ENCODE peak calls at places on chromosomes 3 and 15, in eight cellular contexts. One of them, this sample, is unnamed. For H3K4me1, the result is how much of the 10 kb centered on the place peaks cover.

GRCh38 chr15:91871797-91872196 is 18.3 kb downstream of the SLCO3A1 start:
- DNase-seq in thoracic aorta: no peak
- DNase-seq in mesendoderm: no peak
- DNase-seq in tibial nerve: no peak
- DNase-seq in OCI-LY7: no peak
- DNase-seq in left ventricle myocardium inferior: no peak
- DNase-seq in A549: no peak
- DNase-seq in colonic mucosa: no peak
- DNase-seq in this sample: no peak

GRCh38 chr15:90325677-90326200 is 26.3 kb upstream of the ZNF774 start:
- DNase-seq in tibial nerve: no peak
- DNase-seq in mesendoderm: no peak
- DNase-seq in OCI-LY7: no peak
- DNase-seq in A549: no peak
- DNase-seq in left ventricle myocardium inferior: no peak
- DNase-seq in thoracic aorta: no peak
- DNase-seq in colonic mucosa: peak
- DNase-seq in this sample: peak

GRCh38 chr3:129116482-129116946 is 5.1 kb downstream of the RAB43 start:
- DNase-seq in thoracic aorta: no peak
- DNase-seq in OCI-LY7: peak
- DNase-seq in tibial nerve: no peak
- DNase-seq in left ventricle myocardium inferior: no peak
- DNase-seq in A549: no peak
- DNase-seq in mesendoderm: peak
- DNase-seq in colonic mucosa: peak
- DNase-seq in this sample: no peak

GRCh38 chr3:15405448-15406050 is 21.8 kb downstream of the METTL6 start:
- DNase-seq in tibial nerve: no peak
- DNase-seq in left ventricle myocardium inferior: no peak
- DNase-seq in OCI-LY7: peak
- DNase-seq in thoracic aorta: no peak
- DNase-seq in A549: peak
- DNase-seq in mesendoderm: peak
- DNase-seq in colonic mucosa: no peak
- DNase-seq in this sample: no peak

GRCh38 chr15:88604381-88604951 is 16.7 kb upstream of the AEN start:
- DNase-seq in thoracic aorta: no peak
- DNase-seq in OCI-LY7: no peak
- DNase-seq in mesendoderm: no peak
- DNase-seq in A549: no peak
- DNase-seq in colonic mucosa: no peak
- DNase-seq in left ventricle myocardium inferior: no peak
- DNase-seq in tibial nerve: no peak
- DNase-seq in this sample: no peak

GRCh38 chr3:186931487-186932280 is 1.4 kb downstream of the ST6GAL1 start:
- DNase-seq in OCI-LY7: peak
- DNase-seq in left ventricle myocardium inferior: peak
- DNase-seq in mesendoderm: peak
- DNase-seq in A549: no peak
- DNase-seq in tibial nerve: no peak
- DNase-seq in thoracic aorta: no peak
- DNase-seq in colonic mucosa: peak
- DNase-seq in this sample: no peak

GRCh38 chr15:33448961-33449611 is 138.3 kb downstream of the RYR3 start:
- DNase-seq in OCI-LY7: no peak
- DNase-seq in left ventricle myocardium inferior: no peak
- DNase-seq in A549: no peak
- DNase-seq in colonic mucosa: no peak
- DNase-seq in mesendoderm: peak
- DNase-seq in tibial nerve: no peak
- DNase-seq in thoracic aorta: no peak
- DNase-seq in this sample: no peak

GRCh38 chr3:148883163-148883562 is 18.1 kb downstream of the CPA3 start:
- DNase-seq in tibial nerve: no peak
- DNase-seq in OCI-LY7: no peak
- DNase-seq in colonic mucosa: no peak
- DNase-seq in thoracic aorta: no peak
- DNase-seq in mesendoderm: no peak
- DNase-seq in A549: no peak
- DNase-seq in left ventricle myocardium inferior: no peak
- DNase-seq in this sample: no peak

GRCh38 chr3:126033051-126033745 is 50.7 kb downstream of the SLC41A3 start:
- DNase-seq in mesendoderm: no peak
- DNase-seq in left ventricle myocardium inferior: no peak
- DNase-seq in A549: no peak
- DNase-seq in tibial nerve: no peak
- DNase-seq in colonic mucosa: peak
- DNase-seq in OCI-LY7: no peak
- DNase-seq in thoracic aorta: no peak
- DNase-seq in this sample: peak

GRCh38 chr3:105255351-105255750 is 111.4 kb upstream of the ALCAM start:
- DNase-seq in colonic mucosa: no peak
- DNase-seq in mesendoderm: no peak
- DNase-seq in tibial nerve: no peak
- DNase-seq in left ventricle myocardium inferior: no peak
- DNase-seq in OCI-LY7: no peak
- DNase-seq in A549: no peak
- DNase-seq in thoracic aorta: no peak
- DNase-seq in this sample: no peak

GRCh38 chr15:40338921-40339620 is 1.7 kb downstream of the CCDC9B start:
- DNase-seq in colonic mucosa: peak
- DNase-seq in left ventricle myocardium inferior: peak
- DNase-seq in mesendoderm: peak
- DNase-seq in OCI-LY7: no peak
- DNase-seq in thoracic aorta: peak
- DNase-seq in A549: peak
- DNase-seq in tibial nerve: no peak
- DNase-seq in this sample: peak

GRCh38 chr15:70995383-70995965 is 102.8 kb downstream of the LRRC49 start:
- DNase-seq in tibial nerve: no peak
- DNase-seq in mesendoderm: no peak
- DNase-seq in A549: no peak
- DNase-seq in thoracic aorta: no peak
- DNase-seq in left ventricle myocardium inferior: no peak
- DNase-seq in OCI-LY7: no peak
- DNase-seq in colonic mucosa: no peak
- DNase-seq in this sample: no peak

GRCh38 chr3:18393906-18394305 is 31.2 kb downstream of the SATB1 start:
- DNase-seq in colonic mucosa: no peak
- DNase-seq in thoracic aorta: no peak
- DNase-seq in mesendoderm: no peak
- DNase-seq in tibial nerve: no peak
- DNase-seq in A549: no peak
- DNase-seq in OCI-LY7: no peak
- DNase-seq in left ventricle myocardium inferior: no peak
- DNase-seq in this sample: no peak

GRCh38 chr15:85886345-85886935 is 91.7 kb upstream of the KLHL25 start:
- DNase-seq in thoracic aorta: no peak
- DNase-seq in left ventricle myocardium inferior: no peak
- DNase-seq in colonic mucosa: no peak
- DNase-seq in tibial nerve: no peak
- DNase-seq in OCI-LY7: no peak
- DNase-seq in A549: no peak
- DNase-seq in mesendoderm: no peak
- DNase-seq in this sample: no peak

GRCh38 chr3:71428841-71429609 is 154.5 kb downstream of the FOXP1 start:
- DNase-seq in A549: no peak
- DNase-seq in OCI-LY7: peak
- DNase-seq in thoracic aorta: no peak
- DNase-seq in tibial nerve: no peak
- DNase-seq in mesendoderm: no peak
- DNase-seq in left ventricle myocardium inferior: peak
- DNase-seq in colonic mucosa: peak
- DNase-seq in this sample: peak

GRCh38 chr3:54773251-54773650 is 154.6 kb downstream of the LRTM1 start:
- DNase-seq in colonic mucosa: no peak
- DNase-seq in A549: no peak
- DNase-seq in tibial nerve: no peak
- DNase-seq in OCI-LY7: no peak
- DNase-seq in left ventricle myocardium inferior: no peak
- DNase-seq in thoracic aorta: no peak
- DNase-seq in mesendoderm: no peak
- DNase-seq in this sample: no peak

GRCh38 chr15:89492934-89493631 is 3.3 kb downstream of the RHCG start:
- DNase-seq in OCI-LY7: no peak
- DNase-seq in thoracic aorta: no peak
- DNase-seq in A549: no peak
- DNase-seq in mesendoderm: no peak
- DNase-seq in tibial nerve: no peak
- DNase-seq in colonic mucosa: no peak
- DNase-seq in left ventricle myocardium inferior: no peak
- DNase-seq in this sample: peak

GRCh38 chr3:43768594-43768993 is 77.9 kb downstream of the ABHD5 start:
- DNase-seq in mesendoderm: no peak
- DNase-seq in tibial nerve: peak
- DNase-seq in thoracic aorta: no peak
- DNase-seq in OCI-LY7: no peak
- DNase-seq in colonic mucosa: peak
- DNase-seq in A549: no peak
- DNase-seq in left ventricle myocardium inferior: peak
- DNase-seq in this sample: peak
- H3K4me1 ChIP-seq in mesendoderm: under half
- H3K4me1 ChIP-seq in tibial nerve: under half
- H3K4me1 ChIP-seq in thoracic aorta: under half
- H3K4me1 ChIP-seq in OCI-LY7: under half
- H3K4me1 ChIP-seq in colonic mucosa: under half
- H3K4me1 ChIP-seq in A549: under half
- H3K4me1 ChIP-seq in left ventricle myocardium inferior: half or more
- H3K4me1 ChIP-seq in this sample: under half

GRCh38 chr3:44963571-44964325 is 12.2 kb downstream of the ZDHHC3 start:
- DNase-seq in mesendoderm: no peak
- DNase-seq in left ventricle myocardium inferior: no peak
- DNase-seq in OCI-LY7: no peak
- DNase-seq in tibial nerve: no peak
- DNase-seq in A549: no peak
- DNase-seq in colonic mucosa: no peak
- DNase-seq in thoracic aorta: no peak
- DNase-seq in this sample: no peak

GRCh38 chr3:44960387-44961026 is 15.5 kb downstream of the ZDHHC3 start:
- DNase-seq in tibial nerve: no peak
- DNase-seq in left ventricle myocardium inferior: no peak
- DNase-seq in colonic mucosa: no peak
- DNase-seq in mesendoderm: no peak
- DNase-seq in thoracic aorta: no peak
- DNase-seq in A549: no peak
- DNase-seq in OCI-LY7: no peak
- DNase-seq in this sample: no peak

GRCh38 chr3:44965165-44965564 is 10.8 kb downstream of the ZDHHC3 start:
- DNase-seq in A549: no peak
- DNase-seq in OCI-LY7: no peak
- DNase-seq in mesendoderm: no peak
- DNase-seq in colonic mucosa: no peak
- DNase-seq in tibial nerve: no peak
- DNase-seq in left ventricle myocardium inferior: no peak
- DNase-seq in thoracic aorta: no peak
- DNase-seq in this sample: no peak

GRCh38 chr3:44962606-44963393 is 13.2 kb downstream of the ZDHHC3 start:
- DNase-seq in colonic mucosa: no peak
- DNase-seq in thoracic aorta: no peak
- DNase-seq in left ventricle myocardium inferior: no peak
- DNase-seq in mesendoderm: no peak
- DNase-seq in A549: no peak
- DNase-seq in OCI-LY7: no peak
- DNase-seq in tibial nerve: no peak
- DNase-seq in this sample: no peak

GRCh38 chr3:44961888-44962287 is 14.1 kb downstream of the ZDHHC3 start:
- DNase-seq in OCI-LY7: no peak
- DNase-seq in A549: no peak
- DNase-seq in thoracic aorta: no peak
- DNase-seq in mesendoderm: no peak
- DNase-seq in tibial nerve: no peak
- DNase-seq in colonic mucosa: no peak
- DNase-seq in left ventricle myocardium inferior: no peak
- DNase-seq in this sample: no peak
- H3K4me1 ChIP-seq in OCI-LY7: under half
- H3K4me1 ChIP-seq in A549: under half
- H3K4me1 ChIP-seq in thoracic aorta: under half
- H3K4me1 ChIP-seq in mesendoderm: under half
- H3K4me1 ChIP-seq in tibial nerve: under half
- H3K4me1 ChIP-seq in colonic mucosa: under half
- H3K4me1 ChIP-seq in left ventricle myocardium inferior: half or more
- H3K4me1 ChIP-seq in this sample: under half

DNA sequence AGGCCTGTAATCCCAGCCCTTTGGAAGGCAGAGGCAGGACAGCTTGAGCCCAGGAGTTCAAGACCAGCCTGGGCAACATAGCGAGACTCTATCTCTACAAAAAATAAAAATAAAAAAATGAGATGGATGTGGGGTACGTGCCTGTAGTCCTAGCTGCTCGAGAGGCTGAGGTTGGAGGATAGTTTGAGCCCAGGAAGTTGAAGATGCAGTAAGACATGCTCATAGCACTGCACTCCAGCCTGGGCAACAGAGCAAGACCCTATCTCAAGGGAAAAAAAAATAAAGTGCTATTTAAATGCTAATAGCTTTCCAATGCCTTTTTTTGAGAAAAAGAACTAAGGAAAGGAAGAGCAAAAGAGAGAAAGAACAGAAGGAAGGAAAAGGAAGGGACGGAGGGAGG is 94.5 kb downstream of the MAGI1 start:
- DNase-seq in A549: no peak
- DNase-seq in thoracic aorta: no peak
- DNase-seq in OCI-LY7: no peak
- DNase-seq in colonic mucosa: no peak
- DNase-seq in left ventricle myocardium inferior: no peak
- DNase-seq in tibial nerve: no peak
- DNase-seq in mesendoderm: no peak
- DNase-seq in this sample: no peak
- H3K4me1 ChIP-seq in A549: under half
- H3K4me1 ChIP-seq in thoracic aorta: under half
- H3K4me1 ChIP-seq in OCI-LY7: under half
- H3K4me1 ChIP-seq in colonic mucosa: under half
- H3K4me1 ChIP-seq in left ventricle myocardium inferior: half or more
- H3K4me1 ChIP-seq in tibial nerve: under half
- H3K4me1 ChIP-seq in mesendoderm: under half
- H3K4me1 ChIP-seq in this sample: under half

GRCh38 chr3:73411545-73411944 is 213.2 kb downstream of the PDZRN3 start:
- DNase-seq in left ventricle myocardium inferior: no peak
- DNase-seq in colonic mucosa: no peak
- DNase-seq in thoracic aorta: no peak
- DNase-seq in tibial nerve: no peak
- DNase-seq in mesendoderm: no peak
- DNase-seq in OCI-LY7: no peak
- DNase-seq in A549: no peak
- DNase-seq in this sample: no peak

GRCh38 chr3:73409405-73409804 is 215.3 kb downstream of the PDZRN3 start:
- DNase-seq in colonic mucosa: no peak
- DNase-seq in OCI-LY7: no peak
- DNase-seq in mesendoderm: no peak
- DNase-seq in left ventricle myocardium inferior: no peak
- DNase-seq in A549: no peak
- DNase-seq in thoracic aorta: no peak
- DNase-seq in tibial nerve: no peak
- DNase-seq in this sample: no peak

GRCh38 chr3:73407572-73407971 is 217.2 kb downstream of the PDZRN3 start:
- DNase-seq in left ventricle myocardium inferior: no peak
- DNase-seq in mesendoderm: no peak
- DNase-seq in tibial nerve: no peak
- DNase-seq in OCI-LY7: no peak
- DNase-seq in thoracic aorta: no peak
- DNase-seq in colonic mucosa: no peak
- DNase-seq in A549: no peak
- DNase-seq in this sample: no peak

GRCh38 chr3:73405853-73406252 is 218.9 kb downstream of the PDZRN3 start:
- DNase-seq in A549: no peak
- DNase-seq in thoracic aorta: no peak
- DNase-seq in OCI-LY7: no peak
- DNase-seq in mesendoderm: no peak
- DNase-seq in colonic mucosa: no peak
- DNase-seq in left ventricle myocardium inferior: no peak
- DNase-seq in tibial nerve: no peak
- DNase-seq in this sample: no peak

GRCh38 chr3:73408597-73408996 is 216.1 kb downstream of the PDZRN3 start:
- DNase-seq in left ventricle myocardium inferior: no peak
- DNase-seq in mesendoderm: no peak
- DNase-seq in colonic mucosa: no peak
- DNase-seq in tibial nerve: no peak
- DNase-seq in A549: no peak
- DNase-seq in thoracic aorta: no peak
- DNase-seq in OCI-LY7: no peak
- DNase-seq in this sample: no peak
- H3K4me1 ChIP-seq in left ventricle myocardium inferior: half or more
- H3K4me1 ChIP-seq in mesendoderm: under half
- H3K4me1 ChIP-seq in colonic mucosa: under half
- H3K4me1 ChIP-seq in tibial nerve: under half
- H3K4me1 ChIP-seq in A549: under half
- H3K4me1 ChIP-seq in thoracic aorta: under half
- H3K4me1 ChIP-seq in OCI-LY7: under half
- H3K4me1 ChIP-seq in this sample: under half

This sample was measured in sigmoid colon.